ENCODE peak calls at places on chromosomes 3 and 15, in seven cellular contexts. O is IMR-90, I is neuronal stem cell, B is trophoblast cell, Y is H9, N is H1, K is mesendoderm. V is an unnamed sample.

GRCh38 chr3:171055336-171056178 is 29.0 kb upstream of the SLC2A2 start:
- DNase-seq in O (peak; percentile 56), I (no peak), B (no peak), Y (no peak), N (no peak), K (no peak), V (peak; percentile 41)

GRCh38 chr3:62587169-62587568 is 213.8 kb upstream of the FEZF2 start:
- DNase-seq in O (peak; percentile 60), I (no peak), B (no peak), Y (no peak), N (no peak), K (no peak), V (peak; percentile 52)

GRCh38 chr3:146715176-146715575 is 110.0 kb upstream of the PLSCR5 start:
- DNase-seq in O (peak; percentile 1), I (no peak), B (no peak), Y (no peak), N (no peak), K (no peak), V (peak; percentile 29)

GRCh38 chr3:159322322-159322939 is 520.6 kb downstream of the MFSD1 start:
- DNase-seq in O (peak; percentile 20), I (peak; percentile 53), B (peak; percentile 65), Y (peak; percentile 78), N (peak; percentile 23), K (peak; percentile 67), V (peak; percentile 9)

GRCh38 chr3:32502089-32502943 is at the start of gene CMTM6:
- DNase-seq in O (peak; percentile 80), I (peak; percentile 71), B (peak; percentile 84), Y (peak; percentile 89), N (no peak), K (peak; percentile 86), V (peak; percentile 92)

GRCh38 chr3:164818318-164818717 is 260.0 kb downstream of the SI start:
- DNase-seq in O (no peak), I (no peak), B (no peak), Y (no peak), N (no peak), K (no peak), V (no peak)

GRCh38 chr15:88215249-88215648 is 41.3 kb downstream of the NTRK3 start:
- DNase-seq in O (no peak), I (no peak), B (no peak), Y (no peak), N (no peak), K (no peak), V (no peak)

GRCh38 chr3:187403768-187404270 is 35.6 kb downstream of the RTP4 start:
- DNase-seq in O (peak; percentile 97), I (no peak), B (peak; percentile 27), Y (no peak), N (no peak), K (no peak), V (peak; percentile 86)

GRCh38 chr15:90529369-90530249 is at the start of gene CRTC3:
- DNase-seq in O (peak; percentile 48), I (peak; percentile 35), B (peak; percentile 93), Y (peak; percentile 46), N (no peak), K (peak; percentile 38), V (peak; percentile 64)

GRCh38 chr3:2783261-2783660 is 326.9 kb downstream of the IL5RA start:
- DNase-seq in O (no peak), I (peak; percentile 33), B (no peak), Y (no peak), N (no peak), K (peak; percentile 86), V (peak; percentile 37)

GRCh38 chr3:197458179-197458707 is 97.5 kb downstream of the BDH1 start:
- DNase-seq in O (peak; percentile 13), I (no peak), B (peak; percentile 33), Y (no peak), N (no peak), K (no peak), V (no peak)

GRCh38 chr3:16990163-16990562 is 105.4 kb downstream of the PLCL2 start:
- DNase-seq in O (no peak), I (no peak), B (no peak), Y (no peak), N (no peak), K (no peak), V (no peak)

GRCh38 chr15:78365931-78366330 is 25.8 kb downstream of the CRABP1 start:
- DNase-seq in O (no peak), I (no peak), B (no peak), Y (no peak), N (no peak), K (no peak), V (no peak)

GRCh38 chr3:179921500-179921899 is 115.2 kb downstream of the PEX5L start:
- DNase-seq in O (no peak), I (no peak), B (no peak), Y (no peak), N (no peak), K (no peak), V (no peak)

GRCh38 chr3:30664884-30665283 is 58.5 kb downstream of the TGFBR2 start:
- DNase-seq in O (no peak), I (no peak), B (no peak), Y (no peak), N (no peak), K (no peak), V (no peak)

GRCh38 chr3:13647314-13648059 is 98.6 kb downstream of the FBLN2 start:
- DNase-seq in O (peak; percentile 22), I (no peak), B (peak; percentile 60), Y (no peak), N (no peak), K (no peak), V (peak; percentile 12)

GRCh38 chr3:105187340-105187739 is 179.4 kb upstream of the ALCAM start:
- DNase-seq in O (peak; percentile 28), I (no peak), B (no peak), Y (no peak), N (no peak), K (no peak), V (no peak)

GRCh38 chr3:127959873-127960272 is 44.8 kb downstream of the KBTBD12 start:
- DNase-seq in O (peak; percentile 4), I (peak; percentile 20), B (peak; percentile 55), Y (peak; percentile 64), N (no peak), K (peak; percentile 74), V (peak; percentile 30)

GRCh38 chr3:125150525-125151436 is 61.8 kb downstream of the SLC12A8 start:
- DNase-seq in O (peak; percentile 27), I (no peak), B (peak; percentile 87), Y (peak; percentile 72), N (no peak), K (peak; percentile 89), V (no peak)
- H3K4ac ChIP-seq in O (no peak overlapping the region), I (no peak overlapping the region), B (no peak overlapping the region), Y (no peak overlapping the region), N (no peak overlapping the region), K (no peak overlapping the region), V (no peak overlapping the region)

DNA sequence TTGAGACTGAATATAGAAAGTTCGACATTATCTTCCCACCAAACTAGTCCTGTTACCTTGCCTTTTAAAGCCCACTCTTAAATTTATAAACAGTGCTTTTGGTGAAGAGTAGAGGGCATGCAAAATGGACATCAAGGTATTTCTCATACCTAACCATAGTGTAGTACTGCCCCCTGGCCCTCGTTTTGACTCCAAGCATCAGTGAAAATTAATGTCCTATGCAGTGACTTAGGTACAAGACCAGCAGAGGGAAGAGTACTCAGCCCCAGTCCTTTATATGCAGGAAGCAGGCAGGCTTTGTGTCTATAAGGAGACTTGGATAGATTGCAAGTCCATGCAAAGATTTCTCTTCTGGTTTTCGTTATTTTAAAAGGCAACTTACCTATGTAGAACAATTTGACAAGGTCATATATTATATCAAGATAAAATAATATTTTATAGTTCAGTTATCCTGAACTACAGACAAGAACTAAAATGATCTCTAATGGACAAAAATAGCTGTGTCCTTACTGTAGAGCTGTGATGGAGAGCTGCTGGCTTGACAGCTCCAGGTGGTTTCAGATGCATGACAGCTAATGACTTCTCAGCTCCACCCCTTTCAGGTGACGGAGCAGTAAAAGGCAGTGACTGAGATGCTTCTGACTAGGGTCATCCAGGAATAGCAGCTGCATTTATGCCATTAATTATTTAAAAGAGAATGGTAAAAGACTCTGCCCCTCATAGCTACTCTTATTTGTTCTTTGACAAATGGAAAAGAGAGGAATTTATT is 646.1 kb downstream of the SQOR start:
- DNase-seq in O (no peak), I (no peak), B (no peak), Y (peak; percentile 43), N (no peak), K (peak; percentile 75), V (no peak)
- H3K23ac ChIP-seq in O (no peak overlapping the region), I (no peak overlapping the region), B (no peak overlapping the region), Y (no peak overlapping the region), N (no peak overlapping the region), K (no peak overlapping the region), V (no peak overlapping the region)

GRCh38 chr15:69417581-69417980 is 3.4 kb downstream of the KIF23 start:
- DNase-seq in O (peak; percentile 33), I (no peak), B (no peak), Y (no peak), N (no peak), K (no peak), V (peak; percentile 43)

GRCh38 chr15:69414702-69415161 is 583 bp downstream of the KIF23 start:
- DNase-seq in O (peak; percentile 89), I (peak; percentile 24), B (peak; percentile 88), Y (peak; percentile 47), N (no peak), K (peak; percentile 81), V (peak; percentile 91)

GRCh38 chr15:69413822-69414701 is at the start of gene KIF23:
- DNase-seq in O (peak; percentile 94), I (peak; percentile 82), B (peak; percentile 99), Y (peak; percentile 97), N (peak; percentile 84), K (peak; percentile 98), V (peak; percentile 98)

GRCh38 chr15:69412701-69413100 is 1.4 kb upstream of the KIF23 start:
- DNase-seq in O (no peak), I (no peak), B (peak; percentile 87), Y (no peak), N (no peak), K (no peak), V (no peak)

DNA sequence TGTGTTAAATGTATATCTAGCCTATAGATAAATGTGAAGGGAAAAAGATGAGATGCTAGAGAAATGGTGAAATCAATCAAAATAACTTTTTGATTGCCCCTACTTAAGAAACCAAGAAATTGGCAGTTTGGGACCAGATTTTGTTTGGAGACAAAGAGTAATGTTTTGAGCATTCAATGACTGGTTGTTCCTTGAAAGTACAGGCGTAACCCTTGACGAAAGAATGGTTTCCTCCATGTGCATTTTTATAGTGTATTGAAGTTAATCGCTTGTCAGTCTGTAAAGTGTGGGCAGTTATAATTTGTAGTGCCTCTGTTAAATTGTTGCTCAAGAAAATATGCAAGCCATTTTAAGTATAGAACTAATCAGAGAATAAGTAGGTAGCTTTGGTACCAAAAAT is 1.2 kb downstream of the KIF23 start:
- DNase-seq in O (peak; percentile 33), I (no peak), B (no peak), Y (no peak), N (no peak), K (no peak), V (peak; percentile 36)
- H3K4ac ChIP-seq in O (peak overlapping the region; percentile 85), I (no peak overlapping the region), B (peak overlapping the region; percentile 24), Y (no peak overlapping the region), N (no peak overlapping the region), K (no peak overlapping the region), V (no peak overlapping the region)

GRCh38 chr3:41794748-41795589 is 166.9 kb downstream of the ULK4 start:
- DNase-seq in O (no peak), I (no peak), B (no peak), Y (no peak), N (peak; percentile 15), K (no peak), V (no peak)

DNA sequence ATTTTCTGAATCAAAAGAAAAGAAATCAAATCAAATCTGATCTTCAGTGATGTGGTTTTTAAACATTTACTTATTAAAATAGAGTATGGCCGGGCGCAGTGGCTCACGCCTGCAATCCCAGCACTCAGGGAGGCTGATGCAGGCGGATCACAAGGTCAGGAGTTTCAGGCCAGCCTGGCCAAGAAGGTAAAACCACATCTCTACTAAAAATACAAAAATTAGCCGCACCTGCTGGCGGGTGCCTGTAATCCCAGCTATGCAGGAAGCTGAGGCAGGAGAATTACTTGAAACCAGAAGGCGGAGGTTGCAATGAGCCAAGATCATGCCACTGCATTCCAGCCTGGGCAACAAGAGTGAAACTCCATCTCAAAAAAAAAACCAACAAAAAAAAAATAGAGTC is 169.1 kb downstream of the ULK4 start:
- DNase-seq in O (no peak), I (no peak), B (no peak), Y (no peak), N (no peak), K (no peak), V (no peak)
- H3K23ac ChIP-seq in O (no peak overlapping the region), I (no peak overlapping the region), B (no peak overlapping the region), Y (no peak overlapping the region), N (no peak overlapping the region), K (no peak overlapping the region), V (no peak overlapping the region)

V was measured in mesenchymal stem cell.